ENCODE peak calls at places on chromosomes 12 and 14, in nine cellular contexts. Z, R, K, L, N, D, A, S and T are unnamed samples.

GRCh38 chr12:68792952-68793351 is 15.0 kb upstream of the MDM2 start:
- DNase-seq in L (peak; percentile 47), S (no peak), N (no peak), D (peak; percentile 70), K (peak; percentile 12), Z (peak; percentile 14), A (peak; percentile 35), R (no peak), T (peak; percentile 43)

GRCh38 chr12:85632390-85632789 is 203.8 kb downstream of the RASSF9 start:
- DNase-seq in D (no peak), S (no peak), K (no peak), N (no peak), L (peak; percentile 8), A (peak; percentile 61), R (no peak), Z (no peak), T (no peak)

GRCh38 chr12:38587594-38587993 is 271.0 kb downstream of the ALG10B start:
- DNase-seq in L (peak; percentile 5), Z (no peak), A (no peak), S (no peak), R (no peak), K (no peak), N (no peak), D (no peak), T (no peak)

GRCh38 chr12:78916845-78917480 is 52.4 kb downstream of the SYT1 start:
- DNase-seq in L (peak; percentile 34), K (no peak), R (no peak), S (no peak), D (no peak), N (no peak), Z (no peak), A (peak; percentile 29), T (no peak)

GRCh38 chr12:64672925-64673409 is 62.7 kb downstream of the RASSF3 start:
- DNase-seq in D (no peak), N (no peak), S (peak; percentile 78), L (peak; percentile 20), R (no peak), K (peak; percentile 89), Z (no peak), A (peak; percentile 68), T (peak; percentile 88)

GRCh38 chr14:70096866-70097265 is 91.9 kb downstream of the SLC8A3 start:
- DNase-seq in D (no peak), N (peak; percentile 56), S (no peak), L (peak; percentile 6), R (peak; percentile 35), K (no peak), A (peak; percentile 13), Z (peak; percentile 68), T (no peak)

GRCh38 chr12:52613363-52614030 is 4.9 kb downstream of the KRT73 start:
- DNase-seq in A (no peak), D (no peak), N (no peak), L (no peak), R (no peak), S (no peak), Z (no peak), K (no peak), T (no peak)

GRCh38 chr14:60915781-60916180 is 65.1 kb downstream of the TRMT5 start:
- DNase-seq in K (no peak), L (no peak), A (no peak), Z (no peak), D (no peak), N (no peak), S (no peak), R (no peak), T (no peak)

GRCh38 chr14:64628940-64629403 is 75.3 kb upstream of the PLEKHG3 start:
- DNase-seq in N (no peak), A (peak; percentile 79), Z (no peak), R (no peak), S (no peak), K (no peak), L (peak; percentile 88), D (no peak), T (no peak)

GRCh38 chr12:57603758-57604453 is 718 bp upstream of the DTX3 start:
- DNase-seq in L (peak; percentile 60), R (no peak), S (peak; percentile 47), A (peak; percentile 74), K (no peak), N (no peak), Z (no peak), D (no peak), T (no peak)

GRCh38 chr12:94942663-94943062 is 60.8 kb downstream of the NDUFA12 start:
- DNase-seq in A (no peak), L (no peak), S (no peak), K (no peak), D (no peak), Z (no peak), R (no peak), N (no peak), T (no peak)

GRCh38 chr12:16229676-16230075 is 47.8 kb downstream of the SLC15A5 start:
- DNase-seq in D (no peak), L (peak; percentile 18), N (no peak), R (no peak), K (no peak), Z (no peak), A (peak; percentile 0), S (no peak), T (no peak)

GRCh38 chr12:27005495-27005894 is 8.7 kb downstream of the TM7SF3 start:
- DNase-seq in D (no peak), R (no peak), S (no peak), Z (no peak), A (no peak), N (no peak), L (no peak), K (no peak), T (no peak)

DNA sequence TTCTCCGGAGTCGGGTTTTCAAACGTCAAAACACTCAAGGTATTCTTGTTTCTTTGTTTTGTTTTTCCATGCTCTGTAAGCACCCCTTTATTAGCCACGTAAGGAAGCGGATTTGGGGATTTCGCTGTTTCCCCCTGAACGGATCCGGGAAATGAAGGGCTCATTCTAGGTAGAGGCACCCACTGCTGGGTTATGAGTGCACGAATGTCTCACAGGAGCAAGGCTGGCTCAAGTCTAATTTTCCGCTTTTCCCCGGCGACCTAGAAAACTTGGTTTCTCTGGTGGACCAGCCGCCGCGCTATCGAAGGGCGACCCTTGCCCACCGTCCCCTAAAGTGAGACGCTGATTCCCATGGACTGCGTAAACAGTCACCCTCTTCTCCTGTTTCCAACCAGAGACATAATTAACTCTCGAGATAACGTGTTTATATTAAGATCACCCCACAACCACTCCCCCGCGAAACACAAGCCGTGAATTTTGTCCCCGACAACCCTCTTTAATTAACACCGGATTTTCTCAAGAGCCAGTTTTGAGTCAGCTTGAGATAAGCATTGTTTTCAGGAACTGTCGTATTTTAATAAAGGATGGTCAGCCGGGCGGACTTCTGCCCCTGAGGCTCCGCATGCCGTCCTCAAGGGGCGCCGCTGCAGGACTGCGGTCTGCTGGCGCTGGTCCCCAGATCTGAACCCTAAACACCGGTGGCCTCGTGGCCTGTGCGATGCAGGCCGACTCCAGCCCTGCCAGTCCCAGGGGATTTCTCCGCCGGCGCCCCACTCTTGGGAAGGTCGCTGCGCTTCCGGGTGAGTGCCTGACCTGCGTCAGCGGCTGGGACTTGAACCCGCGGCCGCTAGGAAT is 523 bp upstream of the ABCC9 start:
- DNase-seq in L (peak; percentile 69), Z (peak; percentile 79), N (peak; percentile 71), K (no peak), D (no peak), S (peak; percentile 68), R (peak; percentile 28), A (peak; percentile 48), T (peak; percentile 22)
- TF ChIP-seq CTCF in L (peak; percentile 54), Z (peak; percentile 61), N (no peak), K (no peak), D (no peak), S (peak; percentile 25), R (peak; percentile 64), A (peak; percentile 62), T (no peak)

DNA sequence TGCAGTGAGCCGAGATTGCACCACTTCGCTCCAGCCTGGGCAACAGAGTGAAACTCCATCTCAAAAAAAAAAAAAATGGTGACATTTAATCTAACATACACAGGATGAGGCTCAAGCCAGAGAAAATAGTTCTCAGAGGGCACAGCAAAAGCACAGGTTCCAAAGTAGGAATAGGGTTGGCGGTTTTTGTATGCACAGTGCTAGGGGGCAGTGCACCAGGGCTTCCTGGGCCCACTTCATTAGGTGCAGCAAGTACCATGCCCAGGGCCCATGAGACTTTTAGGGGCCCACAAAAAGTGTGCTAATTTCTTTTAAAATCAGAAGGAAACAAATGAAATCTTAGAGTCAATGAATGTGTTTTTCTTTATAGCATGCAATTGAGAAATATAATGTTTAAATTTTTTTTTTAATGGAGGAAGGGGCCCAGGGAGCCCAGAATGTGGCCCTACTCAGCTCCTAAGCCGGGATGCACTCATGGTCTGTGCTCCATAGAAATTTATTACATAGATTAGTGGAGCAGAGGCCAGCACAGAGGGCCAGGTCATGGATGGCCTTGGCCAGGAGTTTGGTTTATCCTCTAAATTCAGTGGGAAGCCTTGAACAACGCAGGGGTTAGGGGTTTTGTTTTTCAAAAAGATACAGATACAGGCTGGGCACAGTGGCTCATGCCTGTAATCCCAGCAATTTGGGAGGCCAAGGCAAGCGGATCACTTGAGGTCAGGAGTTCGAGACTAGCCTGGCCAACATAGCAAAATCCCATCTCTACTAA is 2.3 kb downstream of the AK7 start:
- DNase-seq in K (no peak), A (no peak), R (no peak), D (no peak), N (no peak), Z (no peak), S (no peak), L (no peak), T (no peak)
- TF ChIP-seq CTCF in K (no peak), A (no peak), R (no peak), D (no peak), N (no peak), Z (no peak), S (no peak), L (no peak), T (no peak)

DNA sequence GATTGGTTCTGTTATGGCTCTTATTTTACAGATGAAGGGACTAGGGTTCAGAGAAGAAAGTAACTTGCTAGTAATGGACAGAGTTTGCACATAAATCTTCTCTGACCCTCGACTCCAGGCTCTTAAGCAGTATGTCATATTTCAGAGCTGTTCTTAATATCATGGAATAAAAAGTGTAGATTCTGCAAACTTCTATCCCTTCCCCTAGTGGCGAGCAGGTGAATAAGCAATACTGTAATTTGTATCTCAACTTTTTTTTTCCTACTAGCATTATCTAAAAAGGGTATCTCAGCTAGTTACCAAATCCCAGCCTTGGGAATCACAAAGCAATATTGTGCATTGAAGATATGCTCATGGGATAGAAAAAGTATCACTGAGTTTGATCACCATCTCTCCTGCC is 83.2 kb downstream of the ANO4 start:
- DNase-seq in A (no peak), D (no peak), N (no peak), R (no peak), L (peak; percentile 4), Z (no peak), K (no peak), S (no peak), T (no peak)
- TF ChIP-seq CTCF in A (peak; percentile 31), D (no peak), N (peak; percentile 39), R (peak; percentile 54), L (peak; percentile 49), Z (peak; percentile 51), K (peak; percentile 24), S (peak; percentile 9), T (no peak)

GRCh38 chr12:6276936-6277615 is 33.4 kb upstream of the PLEKHG6 start:
- DNase-seq in A (no peak), K (no peak), Z (peak; percentile 34), L (no peak), S (no peak), R (no peak), D (peak; percentile 6), N (no peak), T (no peak)
- TF ChIP-seq CTCF in A (no peak), K (peak; percentile 28), Z (no peak), L (no peak), S (no peak), R (no peak), D (no peak), N (no peak), T (no peak)